ENCODE peak calls at places on chromosomes 1 and 21, in four cellular contexts. W is HCT116, G is K562, M is H1. S is an unnamed sample.

GRCh38 chr1:233359431-233359830 is 31.9 kb downstream of the MAP3K21 start:
- DNase-seq in W (no peak), G (no peak), M (no peak), S (no peak)

GRCh38 chr21:24514081-24514733 is 1093.1 kb downstream of the MRPL39 start:
- DNase-seq in W (no peak), G (no peak), M (no peak), S (no peak)

GRCh38 chr21:46048926-46049889 is 48.7 kb upstream of the COL6A2 start:
- DNase-seq in W (no peak), G (no peak), M (no peak), S (no peak)

GRCh38 chr1:199123615-199124014 is 484.8 kb downstream of the PTPRC start:
- DNase-seq in W (no peak), G (no peak), M (no peak), S (no peak)

GRCh38 chr21:44064852-44065403 is 42.3 kb upstream of the PWP2 start:
- DNase-seq in W (no peak), G (no peak), M (no peak), S (no peak)

GRCh38 chr1:221394011-221394544 is 347.8 kb downstream of the DUSP10 start:
- DNase-seq in W (no peak), G (no peak), M (no peak), S (no peak)

GRCh38 chr1:244173765-244174164 is 122.7 kb downstream of the ZBTB18 start:
- DNase-seq in W (no peak), G (no peak), M (no peak), S (no peak)

GRCh38 chr1:107934573-107934972 is 30.4 kb downstream of the VAV3 start:
- DNase-seq in W (no peak), G (no peak), M (no peak), S (peak)

GRCh38 chr1:234539666-234540403 is 60.9 kb upstream of the TARBP1 start:
- DNase-seq in W (no peak), G (no peak), M (no peak), S (no peak)

GRCh38 chr1:9823693-9823942 is 147 bp downstream of the CLSTN1 start:
- DNase-seq in W (no peak), G (peak), M (no peak), S (no peak)

GRCh38 chr1:145720556-145720877 is 1.2 kb downstream of the CD160 start:
- DNase-seq in W (peak), G (no peak), M (no peak), S (no peak)

GRCh38 chr1:23638786-23639241 is 52.8 kb upstream of the RPL11 start:
- DNase-seq in W (no peak), G (no peak), M (no peak), S (no peak)

GRCh38 chr21:33403128-33403785 is at the start of gene IFNGR2:
- DNase-seq in W (no peak), G (peak), M (no peak), S (no peak)

GRCh38 chr1:20057886-20058420 is 12.0 kb upstream of the PLA2G5 start:
- DNase-seq in W (no peak), G (no peak), M (no peak), S (no peak)

GRCh38 chr21:36700961-36701911 is 2.3 kb downstream of the SIM2 start:
- DNase-seq in W (no peak), G (peak), M (no peak), S (no peak)

GRCh38 chr1:10057305-10057704 is 24.5 kb downstream of the UBE4B start:
- DNase-seq in W (no peak), G (no peak), M (no peak), S (no peak)

GRCh38 chr1:194292912-194293311 is 1106.5 kb upstream of the B3GALT2 start:
- DNase-seq in W (no peak), G (no peak), M (no peak), S (no peak)

GRCh38 chr1:19010503-19010902 is 54.0 kb upstream of the IFFO2 start:
- DNase-seq in W (no peak), G (no peak), M (no peak), S (no peak)

GRCh38 chr1:16922466-16922865 is 735 bp downstream of the CROCC start:
- DNase-seq in W (no peak), G (no peak), M (no peak), S (no peak)

GRCh38 chr1:33692216-33693188 is 171.4 kb upstream of the HMGB4 start:
- DNase-seq in W (no peak), G (no peak), M (no peak), S (no peak)

GRCh38 chr1:11456970-11457369 is 22.0 kb upstream of the DISP3 start:
- DNase-seq in W (no peak), G (no peak), M (no peak), S (no peak)

GRCh38 chr1:165845992-165846748 is 18.8 kb downstream of the UCK2 start:
- DNase-seq in W (no peak), G (no peak), M (no peak), S (no peak)

GRCh38 chr21:44657635-44658183 is at the start of gene KRTAP12-3:
- DNase-seq in W (no peak), G (no peak), M (no peak), S (no peak)

GRCh38 chr1:155126494-155127104 is 1.1 kb upstream of the EFNA1 start:
- DNase-seq in W (no peak), G (no peak), M (no peak), S (no peak)

GRCh38 chr21:46545363-46545762 is 59.5 kb downstream of the S100B start:
- DNase-seq in W (no peak), G (no peak), M (no peak), S (no peak)

GRCh38 chr1:31957701-31958674 is 19.8 kb upstream of the PTP4A2 start:
- DNase-seq in W (no peak), G (peak), M (no peak), S (peak)

GRCh38 chr1:8879348-8880067 is 1.0 kb upstream of the ENO1 start:
- DNase-seq in W (no peak), G (no peak), M (no peak), S (no peak)

GRCh38 chr1:20112279-20113000 is 6.9 kb downstream of the PLA2G2D start:
- DNase-seq in W (no peak), G (no peak), M (no peak), S (no peak)

GRCh38 chr1:117573386-117574040 is 32.3 kb upstream of the TENT5C start:
- DNase-seq in W (no peak), G (no peak), M (no peak), S (no peak)

GRCh38 chr1:226656201-226656600 is 82.9 kb downstream of the ITPKB start:
- DNase-seq in W (no peak), G (no peak), M (no peak), S (no peak)

GRCh38 chr1:245788269-245788668 is 633.5 kb downstream of the KIF26B start:
- DNase-seq in W (no peak), G (no peak), M (no peak), S (no peak)

GRCh38 chr1:103194060-103194459 is 85.7 kb upstream of the COL11A1 start:
- DNase-seq in W (no peak), G (no peak), M (no peak), S (no peak)

GRCh38 chr1:103191327-103191726 is 83.0 kb upstream of the COL11A1 start:
- DNase-seq in W (no peak), G (no peak), M (no peak), S (no peak)

GRCh38 chr1:103187673-103188072 is 79.4 kb upstream of the COL11A1 start:
- DNase-seq in W (no peak), G (no peak), M (no peak), S (no peak)

GRCh38 chr1:103190746-103191145 is 82.4 kb upstream of the COL11A1 start:
- DNase-seq in W (no peak), G (no peak), M (no peak), S (no peak)
- TF ChIP-seq EGR1 in W (no peak), G (no peak), M (no peak), S (no peak)

GRCh38 chr1:54488831-54489626 is 59.0 kb upstream of the ACOT11 start:
- DNase-seq in W (peak), G (peak), M (peak), S (no peak)
- TF ChIP-seq EGR1 in W (peak), G (peak), M (peak), S (peak)

DNA sequence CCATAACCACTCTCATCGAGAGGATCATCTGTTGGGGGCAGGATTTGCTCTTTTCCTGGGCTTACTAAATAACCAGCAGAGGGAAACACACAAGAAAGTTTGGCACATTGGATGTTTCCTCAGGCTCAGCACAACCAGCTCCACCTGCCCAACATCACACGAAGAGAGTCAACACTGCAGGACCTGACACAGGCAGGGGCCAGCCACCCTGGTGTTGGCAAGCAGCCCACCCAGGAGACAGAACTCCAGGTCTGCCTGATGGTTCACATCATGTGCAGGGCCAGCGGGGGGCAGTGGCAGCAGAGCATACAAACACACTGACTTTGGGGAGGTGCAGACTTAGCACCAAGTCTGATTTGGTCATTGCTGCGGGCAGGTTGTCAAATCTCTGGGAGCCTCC is 182.3 kb upstream of the GALNT2 start:
- DNase-seq in W (no peak), G (no peak), M (no peak), S (no peak)
- TF ChIP-seq EGR1 in W (no peak), G (no peak), M (no peak), S (no peak)

GRCh38 chr1:91555074-91555730 is 54.6 kb downstream of the CDC7 start:
- DNase-seq in W (no peak), G (peak), M (no peak), S (no peak)
- TF ChIP-seq EGR1 in W (no peak), G (no peak), M (no peak), S (no peak)

DNA sequence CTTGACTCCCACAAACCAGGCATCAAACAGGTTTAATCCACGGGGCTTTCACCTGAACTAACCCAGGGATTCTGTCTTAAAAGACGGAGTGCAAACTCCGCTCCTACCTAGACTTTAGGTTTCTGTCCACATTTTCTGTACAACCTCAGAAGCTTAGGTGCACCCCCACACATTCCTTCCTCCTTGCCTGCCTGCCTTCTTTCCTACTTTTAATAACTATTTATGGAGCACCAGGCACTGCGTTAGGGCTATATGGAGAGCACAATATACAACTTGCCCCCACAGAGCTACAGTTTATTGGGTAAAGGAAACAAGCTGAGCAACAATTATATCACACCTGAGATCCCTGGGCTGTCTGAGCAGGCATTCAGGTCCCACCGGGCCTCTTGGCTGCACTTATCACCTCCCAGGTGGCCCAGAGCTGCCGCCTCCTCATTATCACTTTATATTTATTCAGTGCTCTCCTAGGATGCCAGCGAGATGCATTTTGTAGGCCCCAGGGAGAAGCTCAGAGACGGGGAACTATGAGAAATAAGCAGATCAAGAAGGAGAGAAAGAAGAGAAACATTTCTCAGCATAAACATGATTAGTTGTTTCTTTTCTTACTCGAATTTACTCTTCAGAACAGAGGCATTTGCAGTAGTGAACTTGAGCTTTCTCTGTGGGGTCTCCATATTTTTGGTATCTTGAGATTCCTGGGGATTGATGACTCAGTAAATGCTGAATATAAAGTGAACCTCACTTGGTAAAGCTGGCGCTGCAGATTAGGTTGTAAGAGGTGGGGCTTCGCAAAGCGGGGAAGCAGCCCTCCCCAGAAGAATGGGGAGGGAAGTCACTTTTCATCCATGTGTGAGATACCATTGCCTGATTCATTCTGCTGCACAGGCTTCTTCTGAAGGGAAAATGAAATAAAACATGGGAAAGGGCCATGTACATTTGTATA is 63.9 kb downstream of the DNTTIP2 start:
- DNase-seq in W (no peak), G (peak), M (no peak), S (no peak)
- TF ChIP-seq EGR1 in W (no peak), G (no peak), M (no peak), S (no peak)

DNA sequence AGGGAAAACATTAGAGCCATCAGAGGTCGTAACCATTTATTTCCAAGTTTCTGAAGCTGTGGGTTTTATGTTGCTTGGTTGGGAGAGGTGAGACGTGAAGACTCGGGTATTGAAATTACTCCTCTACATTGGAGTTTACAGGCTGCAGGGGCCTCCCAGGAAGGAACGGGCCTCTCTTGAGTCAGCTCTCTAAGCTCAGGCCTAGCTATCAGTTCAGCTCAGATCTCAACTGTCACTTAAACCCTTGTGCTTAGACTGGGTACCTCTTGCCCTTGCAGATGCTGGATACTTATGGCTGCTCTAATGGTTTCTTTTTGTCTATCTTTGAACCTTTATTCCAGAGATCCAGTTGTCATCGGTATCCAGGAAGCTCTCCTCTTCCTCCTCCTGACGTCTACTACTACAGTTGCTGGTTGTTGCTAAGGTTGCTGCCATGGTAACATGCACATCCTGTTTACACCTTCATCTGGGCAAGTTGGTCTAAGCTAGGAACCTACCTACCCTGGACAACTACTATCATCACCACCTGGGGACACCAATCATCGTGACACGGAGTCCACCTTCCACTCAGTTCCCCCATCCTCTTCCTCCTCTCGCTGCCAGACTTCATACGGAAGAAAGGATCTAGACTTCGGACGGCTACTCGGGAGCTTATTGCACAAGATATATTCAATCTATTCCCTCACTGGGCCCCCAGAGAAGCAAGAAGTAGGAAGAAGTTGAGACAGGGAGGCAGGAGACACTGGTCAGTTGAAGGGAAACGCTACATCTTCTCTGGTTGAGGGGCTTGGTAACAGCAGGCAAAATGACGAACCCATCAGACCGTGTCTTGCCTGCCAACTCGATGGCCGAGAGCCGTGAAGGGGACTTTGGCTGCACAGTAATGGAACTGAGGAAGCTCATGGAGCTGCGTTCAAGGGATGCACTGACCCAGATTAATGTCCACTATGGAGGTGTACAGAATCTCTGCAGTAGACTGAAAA is 56.1 kb downstream of the ATP2B4 start:
- DNase-seq in W (peak), G (peak), M (no peak), S (no peak)
- TF ChIP-seq EGR1 in W (no peak), G (no peak), M (no peak), S (no peak)

GRCh38 chr1:26391450-26391849 is 18.9 kb upstream of the ZNF683 start:
- DNase-seq in W (peak), G (peak), M (no peak), S (no peak)
- TF ChIP-seq EGR1 in W (no peak), G (no peak), M (no peak), S (no peak)